ENCODE peak calls at places on chromosomes 13 and 19, in eight cellular contexts. L is stimulated activated CD8-positive, alpha-beta memory T cell treated with anti-CD3 and anti-CD28 coated beads, Interleukin-4, amount 100 ng/mL, for 24 hours; C is non-pigmented ciliary epithelial cell; O is brain microvascular endothelial cell; Z is NCI-H2081; B is breast epithelium; M is CD4-positive, alpha-beta memory T cell; J is NCI-H774. Y is an unnamed sample.
A peak's percentile ranks its signal among the peaks of the same experiment; 100 is the strongest.

GRCh38 chr19:42255766-42256750 is 1.1 kb upstream of the ERF start:
- DNase-seq in L (no peak), C (no peak), O (no peak), Z (no peak), B (no peak), M (no peak), J (no peak), Y (no peak)

GRCh38 chr19:32202244-32202643 is 143.2 kb upstream of the ZNF507 start:
- DNase-seq in L (no peak), C (no peak), O (no peak), Z (no peak), B (no peak), M (no peak), J (no peak), Y (no peak)

GRCh38 chr19:13984875-13985741 is 21.0 kb downstream of the RFX1 start:
- DNase-seq in L (no peak), C (no peak), O (no peak), Z (no peak), B (no peak), M (peak; percentile 69), J (no peak), Y (peak; percentile 15)

GRCh38 chr19:6164906-6165531 is 29.6 kb downstream of the ACSBG2 start:
- DNase-seq in L (no peak), C (no peak), O (no peak), Z (no peak), B (no peak), M (no peak), J (no peak), Y (no peak)

GRCh38 chr13:62626771-62627170 is 1211.1 kb upstream of the PCDH20 start:
- DNase-seq in L (no peak), C (no peak), O (no peak), Z (no peak), B (no peak), M (no peak), J (no peak), Y (no peak)

GRCh38 chr19:29559743-29560142 is 33.9 kb downstream of the VSTM2B start:
- DNase-seq in L (no peak), C (no peak), O (no peak), Z (no peak), B (no peak), M (no peak), J (no peak), Y (no peak)

GRCh38 chr19:18460313-18460712 is 22.4 kb upstream of the ISYNA1 start:
- DNase-seq in L (no peak), C (no peak), O (peak; percentile 57), Z (no peak), B (no peak), M (no peak), J (no peak), Y (no peak)

GRCh38 chr13:63044617-63045016 is 1629.0 kb upstream of the PCDH20 start:
- DNase-seq in L (no peak), C (no peak), O (no peak), Z (no peak), B (no peak), M (no peak), J (no peak), Y (no peak)

GRCh38 chr19:31319465-31319864 is 29.8 kb downstream of the TSHZ3 start:
- DNase-seq in L (no peak), C (no peak), O (no peak), Z (no peak), B (no peak), M (no peak), J (no peak), Y (no peak)

GRCh38 chr19:41239363-41239762 is 20.3 kb downstream of the AXL start:
- DNase-seq in L (no peak), C (no peak), O (no peak), Z (no peak), B (no peak), M (no peak), J (no peak), Y (no peak)

GRCh38 chr13:21047087-21047486 is 14.3 kb downstream of the LATS2 start:
- DNase-seq in L (no peak), C (no peak), O (no peak), Z (no peak), B (no peak), M (no peak), J (no peak), Y (no peak)

GRCh38 chr13:102970542-102970941 is 95.7 kb downstream of the SLC10A2 start:
- DNase-seq in L (no peak), C (no peak), O (no peak), Z (no peak), B (no peak), M (no peak), J (no peak), Y (no peak)

Y was measured in HL-60.